ENCODE peak calls at places on chromosome 9, in six cellular contexts. V is CD8-positive, alpha-beta T cell; O is CD8-positive, alpha-beta memory T cell; C is colonic mucosa; I is CD4-positive, alpha-beta memory T cell; N is astrocyte. W is an unnamed sample. For H3K9me3, the result is how much of the 10 kb centered on the place peaks cover.

GRCh38 chr9:90969021-90969675 is 167.5 kb downstream of the SYK start:
- DNase-seq in N (no peak), V (no peak), O (no peak), I (no peak), C (no peak), W (no peak)

GRCh38 chr9:5042661-5043178 is 57.6 kb downstream of the JAK2 start:
- DNase-seq in N (no peak), O (peak), C (no peak), I (no peak), V (no peak), W (no peak)

GRCh38 chr9:125655691-125656410 is 51.2 kb downstream of the MAPKAP1 start:
- DNase-seq in N (peak), C (no peak), O (no peak), V (no peak), I (no peak), W (no peak)

GRCh38 chr9:36033788-36034187 is 2.9 kb upstream of the RECK start:
- DNase-seq in I (no peak), N (no peak), V (no peak), O (no peak), C (no peak), W (no peak)

GRCh38 chr9:105835721-105836120 is 141.4 kb downstream of the TMEM38B start:
- DNase-seq in I (no peak), N (no peak), V (no peak), C (no peak), O (no peak), W (no peak)

GRCh38 chr9:84701801-84702200 is 32.3 kb downstream of the NTRK2 start:
- DNase-seq in C (no peak), O (no peak), N (no peak), V (no peak), I (no peak), W (no peak)

GRCh38 chr9:20658677-20659473 is 25.2 kb upstream of the FOCAD start:
- DNase-seq in V (no peak), C (peak), O (no peak), I (no peak), N (peak), W (no peak)

GRCh38 chr9:124013263-124014211 is 2.0 kb downstream of the LHX2 start:
- DNase-seq in N (no peak), V (no peak), C (no peak), O (no peak), I (no peak), W (no peak)

GRCh38 chr9:129838707-129839259 is 3.5 kb downstream of the USP20 start:
- DNase-seq in V (no peak), I (no peak), C (no peak), N (peak), O (no peak), W (peak)

GRCh38 chr9:129841071-129841470 is 5.8 kb downstream of the USP20 start:
- DNase-seq in O (no peak), I (no peak), V (no peak), N (no peak), C (no peak), W (no peak)

GRCh38 chr9:129836342-129837007 is 1.2 kb downstream of the USP20 start:
- DNase-seq in I (peak), V (no peak), N (no peak), O (peak), C (peak), W (no peak)

GRCh38 chr9:129840024-129840423 is 4.8 kb downstream of the USP20 start:
- DNase-seq in I (peak), C (no peak), V (no peak), N (no peak), O (no peak), W (no peak)

DNA sequence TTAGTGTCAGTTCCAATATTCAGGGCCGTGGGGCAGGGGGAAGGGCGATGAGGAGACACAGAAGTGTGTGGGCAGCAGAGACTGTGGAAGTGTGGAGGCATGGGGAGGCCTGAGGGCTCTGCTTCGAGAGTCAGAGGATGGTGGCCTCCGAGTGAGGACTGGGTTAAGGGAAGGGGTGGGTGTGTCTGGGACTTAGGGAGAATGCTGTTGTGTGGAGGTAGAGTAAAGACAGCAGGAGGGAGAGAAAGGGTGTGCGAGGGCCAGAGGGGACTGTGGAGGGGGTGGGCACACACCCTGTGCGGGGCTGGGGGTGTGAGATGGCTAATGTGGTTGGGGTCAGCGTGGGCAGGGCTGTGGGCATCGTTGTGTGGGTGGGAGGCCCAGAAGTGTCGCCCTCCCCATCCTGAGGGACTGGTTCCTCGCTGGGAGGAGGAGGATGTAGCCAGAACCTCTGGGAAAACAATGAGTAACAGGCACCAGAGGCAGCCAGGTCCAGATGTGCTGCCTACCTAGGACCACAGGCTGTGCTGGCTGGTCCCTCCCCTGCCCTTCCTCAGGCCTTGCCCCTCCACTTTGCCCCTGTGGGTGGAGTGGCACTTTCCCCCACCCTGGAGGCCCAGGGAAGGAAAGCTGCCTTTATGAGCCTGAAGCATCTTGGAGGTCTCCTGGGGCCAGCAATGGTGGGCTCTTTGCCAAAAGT is 4.2 kb downstream of the USP20 start:
- DNase-seq in N (no peak), V (no peak), I (no peak), O (no peak), C (no peak), W (no peak)
- H3K4me3 ChIP-seq in N (no peak), V (no peak), I (no peak), O (peak), C (no peak), W (no peak)

DNA sequence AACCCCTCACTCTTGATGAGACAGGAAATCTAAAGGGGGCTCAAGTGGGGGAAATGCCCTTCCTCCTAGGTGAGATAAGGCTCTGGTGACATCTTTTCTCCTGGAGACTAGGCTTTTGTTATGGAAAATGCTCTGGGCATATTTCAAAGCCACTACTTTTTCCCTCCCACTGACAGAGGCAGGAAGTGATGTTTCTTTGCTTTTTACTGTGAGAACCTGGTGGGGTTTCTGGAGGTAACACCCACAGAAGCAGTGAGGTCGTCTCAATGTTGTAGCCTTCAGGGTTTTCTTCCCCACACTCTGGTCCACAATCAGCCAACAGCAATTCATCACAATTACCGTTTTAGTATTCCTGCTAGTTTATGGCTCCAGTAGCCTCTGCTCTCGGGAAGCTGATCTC is 41.4 kb upstream of the FAM240B start:
- DNase-seq in O (no peak), V (no peak), I (no peak), N (no peak), C (no peak), W (no peak)
- H3K9me3 ChIP-seq in O (under half), V (under half), I (under half), N (under half), C (under half), W (under half)

GRCh38 chr9:37293664-37294524 is 128.6 kb upstream of the GRHPR start:
- DNase-seq in O (no peak), I (no peak), N (no peak), V (no peak), C (no peak), W (no peak)

GRCh38 chr9:37290366-37290765 is 132.1 kb upstream of the GRHPR start:
- DNase-seq in I (no peak), O (no peak), N (no peak), C (no peak), V (no peak), W (no peak)

GRCh38 chr9:37290881-37291485 is 131.5 kb upstream of the GRHPR start:
- DNase-seq in O (no peak), V (no peak), I (no peak), C (no peak), N (peak), W (no peak)

GRCh38 chr9:37295178-37295577 is 127.3 kb upstream of the GRHPR start:
- DNase-seq in O (no peak), N (no peak), C (no peak), V (no peak), I (no peak), W (no peak)

DNA sequence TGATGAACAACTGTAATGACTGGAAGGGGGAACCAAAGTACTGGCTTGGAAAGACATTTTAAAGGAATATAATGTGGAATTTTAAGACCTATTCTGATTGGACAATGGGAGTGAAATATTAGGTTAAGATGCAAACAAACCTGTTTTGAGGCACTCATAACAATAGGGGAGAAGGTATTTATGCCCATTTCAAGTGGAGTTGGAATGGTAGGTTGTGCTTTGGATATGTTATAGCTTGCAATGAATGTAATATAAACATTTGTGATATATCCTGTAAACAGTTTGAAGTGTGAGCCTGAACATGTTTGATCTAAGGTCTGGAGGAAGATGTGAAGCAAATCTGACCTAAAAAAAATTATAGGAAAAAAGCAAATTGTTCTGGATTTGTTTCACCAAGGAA is 129.6 kb upstream of the GRHPR start:
- DNase-seq in O (no peak), N (no peak), I (no peak), C (no peak), V (no peak), W (no peak)
- H3K4me3 ChIP-seq in O (no peak), N (no peak), I (no peak), C (no peak), V (no peak), W (no peak)

DNA sequence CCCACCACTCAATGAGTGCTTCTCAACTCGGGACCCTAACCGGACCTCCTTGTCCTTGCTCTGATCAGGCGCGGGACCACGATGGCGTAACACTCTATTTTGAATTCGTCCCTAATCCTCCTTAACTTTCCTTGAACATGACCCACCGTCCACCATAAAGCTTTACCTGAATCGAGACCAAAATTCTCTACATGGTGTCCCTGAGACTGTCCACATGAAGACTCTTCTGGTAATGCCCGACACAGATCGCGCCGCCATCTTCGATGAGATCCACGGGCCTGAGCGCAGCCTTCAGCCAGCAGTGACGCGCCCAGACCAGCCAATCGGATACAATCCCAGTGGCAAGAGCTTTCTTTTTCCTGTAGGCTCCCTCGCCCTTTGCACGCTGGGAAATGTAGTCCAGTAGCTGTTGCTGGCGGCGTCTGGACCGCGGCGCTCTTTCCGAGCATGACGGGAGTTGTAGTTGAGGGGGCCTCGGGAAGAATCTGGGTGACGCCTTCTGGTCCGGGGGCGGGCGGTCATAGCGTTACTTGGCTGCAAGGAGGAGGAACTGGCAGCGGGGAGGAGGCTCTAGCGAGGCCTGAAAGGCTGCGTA is at the start of the genes MRPL50 and ZNF189:
- DNase-seq in N (peak), O (peak), V (peak), I (peak), C (peak), W (peak)
- H3K9me3 ChIP-seq in N (under half), O (under half), V (under half), I (under half), C (under half), W (under half)

GRCh38 chr9:37650299-37650872 is 368 bp upstream of the FRMPD1 start:
- DNase-seq in I (no peak), C (no peak), N (no peak), V (no peak), O (no peak), W (no peak)
- H3K4me3 ChIP-seq in I (no peak), C (peak), N (no peak), V (no peak), O (no peak), W (no peak)

GRCh38 chr9:40927851-40928802 is 200.4 kb downstream of the FOXD4L6 start:
- DNase-seq in V (no peak), C (no peak), I (no peak), N (no peak), O (no peak), W (no peak)
- H3K9me3 ChIP-seq in V (half or more), C (under half), I (half or more), N (under half), O (under half), W (under half)

GRCh38 chr9:16870606-16871357 is at the start of gene BNC2:
- DNase-seq in V (no peak), O (no peak), N (peak), I (no peak), C (peak), W (peak)
- H3K4me3 ChIP-seq in V (no peak), O (no peak), N (peak), I (no peak), C (peak), W (peak)

DNA sequence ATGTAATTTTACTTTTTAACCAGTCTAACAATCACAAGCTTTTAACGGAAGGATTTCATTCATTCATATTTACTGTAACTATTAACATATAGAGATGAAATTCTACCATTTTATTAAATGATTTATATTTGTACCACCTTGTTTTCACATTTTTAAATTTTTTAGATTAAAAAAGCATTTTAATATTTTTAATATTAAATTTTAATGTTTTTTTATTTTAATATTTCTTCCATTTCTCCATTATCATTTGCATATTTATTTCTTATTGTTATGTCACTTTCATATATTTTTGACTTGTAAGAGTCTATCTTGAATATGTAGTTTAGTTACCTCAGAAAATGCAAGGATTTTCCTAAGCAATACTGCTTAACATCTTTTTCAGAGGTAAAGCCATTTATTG is 1034.0 kb upstream of the PTPRD start:
- DNase-seq in N (no peak), O (no peak), I (no peak), V (no peak), C (no peak), W (no peak)
- H3K9me3 ChIP-seq in N (under half), O (under half), I (under half), V (under half), C (under half), W (under half)